ENCODE peak calls at places on chromosome 15, in eight cellular contexts. T, R, Q, N, S, Z, W and C are unnamed samples.

GRCh38 chr15:83380682-83381081 is 66.5 kb upstream of the SH3GL3 start:
- DNase-seq in T (peak; percentile 82), R (no peak), Q (peak; percentile 49), N (peak; percentile 75), S (peak; percentile 61), Z (peak; percentile 18), W (peak; percentile 9), C (no peak)

GRCh38 chr15:56950979-56951378 is 32.5 kb downstream of the TCF12 start:
- DNase-seq in T (no peak), R (no peak), Q (no peak), N (no peak), S (no peak), Z (no peak), W (no peak), C (no peak)

GRCh38 chr15:67840747-67841634 is 1.1 kb upstream of the RNU6-1 start:
- DNase-seq in T (peak; percentile 68), R (no peak), Q (peak; percentile 52), N (no peak), S (peak; percentile 82), Z (no peak), W (peak; percentile 45), C (no peak)

GRCh38 chr15:67433495-67434099 is 87.3 kb upstream of the C15orf61 start:
- DNase-seq in T (no peak), R (peak; percentile 51), Q (peak; percentile 28), N (no peak), S (peak; percentile 81), Z (no peak), W (peak; percentile 57), C (no peak)

GRCh38 chr15:90362936-90363212 is 10.8 kb downstream of the ZNF774 start:
- DNase-seq in T (no peak), R (no peak), Q (no peak), N (no peak), S (peak; percentile 81), Z (no peak), W (no peak), C (no peak)

GRCh38 chr15:40354408-40355171 is 3.4 kb upstream of the DISP2 start:
- DNase-seq in T (no peak), R (no peak), Q (peak; percentile 51), N (no peak), S (peak; percentile 73), Z (no peak), W (no peak), C (no peak)

GRCh38 chr15:31517711-31518110 is 191.1 kb downstream of the KLF13 start:
- DNase-seq in T (no peak), R (no peak), Q (no peak), N (no peak), S (no peak), Z (no peak), W (no peak), C (no peak)

GRCh38 chr15:80174017-80174746 is 21.4 kb downstream of the FAH start:
- DNase-seq in T (no peak), R (no peak), Q (no peak), N (no peak), S (peak; percentile 89), Z (no peak), W (no peak), C (no peak)

GRCh38 chr15:99677540-99678134 is 55.6 kb downstream of the LYSMD4 start:
- DNase-seq in T (no peak), R (no peak), Q (no peak), N (no peak), S (no peak), Z (no peak), W (no peak), C (no peak)

GRCh38 chr15:57330619-57331018 is 45.7 kb upstream of the CGNL1 start:
- DNase-seq in T (no peak), R (no peak), Q (no peak), N (no peak), S (no peak), Z (no peak), W (no peak), C (no peak)

GRCh38 chr15:76293361-76293760 is 17.9 kb downstream of the ETFA start:
- DNase-seq in T (no peak), R (no peak), Q (no peak), N (no peak), S (peak; percentile 26), Z (no peak), W (no peak), C (no peak)

GRCh38 chr15:82933576-82933975 is 18.9 kb downstream of the HOMER2 start:
- DNase-seq in T (no peak), R (no peak), Q (no peak), N (no peak), S (no peak), Z (no peak), W (no peak), C (no peak)

GRCh38 chr15:97126556-97127233 is 796.2 kb downstream of the NR2F2 start:
- DNase-seq in T (no peak), R (no peak), Q (no peak), N (no peak), S (no peak), Z (no peak), W (no peak), C (no peak)